ENCODE peak calls at places on chromosomes 4 and X, in six cellular contexts. E is uterus, C is adrenal gland, T is Peyer's patch, H is endothelial cell of umbilical vein, S is upper lobe of left lung. I is an unnamed sample.
A peak's percentile ranks its signal among the peaks of the same experiment; 100 is the strongest.

GRCh38 chrX:107628662-107629532 is 587 bp downstream of the PRPS1 start:
- DNase-seq in E (peak; percentile 28), S (no peak), C (peak; percentile 27), H (peak; percentile 26), T (peak; percentile 51), I (peak; percentile 8)

GRCh38 chr4:92060333-92060732 is 243.4 kb upstream of the GRID2 start:
- DNase-seq in S (no peak), C (no peak), H (no peak), E (no peak), T (no peak), I (no peak)

GRCh38 chrX:125998432-125998831 is 167.7 kb downstream of the DCAF12L2 start:
- DNase-seq in S (no peak), T (no peak), E (no peak), C (no peak), H (peak; percentile 1), I (no peak)

GRCh38 chr4:10490996-10491395 is 33.8 kb upstream of the ZNF518B start:
- DNase-seq in H (no peak), E (no peak), T (no peak), S (no peak), C (no peak), I (no peak)

GRCh38 chrX:46185923-46186810 is 359.1 kb downstream of the ZNF674 start:
- DNase-seq in E (no peak), C (no peak), S (no peak), T (no peak), H (no peak), I (no peak)

GRCh38 chr4:98387345-98388017 is 126.3 kb downstream of the RAP1GDS1 start:
- DNase-seq in S (no peak), T (no peak), E (no peak), H (no peak), C (no peak), I (no peak)

GRCh38 chr4:159248383-159249178 is 145.7 kb downstream of the RAPGEF2 start:
- DNase-seq in S (no peak), C (no peak), T (no peak), E (no peak), H (peak; percentile 53), I (no peak)

GRCh38 chr4:184310171-184310567 is 92.5 kb upstream of the ENPP6 start:
- DNase-seq in C (no peak), E (no peak), T (peak; percentile 55), S (peak; percentile 74), H (peak; percentile 28), I (no peak)

GRCh38 chr4:66769436-66769835 is 775.9 kb downstream of the CENPC start:
- DNase-seq in C (no peak), E (no peak), H (no peak), S (no peak), T (no peak), I (no peak)

GRCh38 chr4:88027611-88028608 is 20.5 kb downstream of the PKD2 start:
- DNase-seq in C (no peak), E (no peak), H (peak; percentile 8), S (no peak), T (no peak), I (no peak)

GRCh38 chr4:88021824-88022223 is 14.4 kb downstream of the PKD2 start:
- DNase-seq in T (no peak), E (peak; percentile 59), C (no peak), H (no peak), S (no peak), I (no peak)

GRCh38 chr4:88018471-88018870 is 11.0 kb downstream of the PKD2 start:
- DNase-seq in H (no peak), C (no peak), T (no peak), S (no peak), E (peak; percentile 70), I (peak; percentile 39)

GRCh38 chr4:88017516-88018302 is 10.3 kb downstream of the PKD2 start:
- DNase-seq in C (peak; percentile 74), E (peak; percentile 78), H (peak; percentile 94), T (no peak), S (no peak), I (no peak)

GRCh38 chr4:88022289-88022688 is 14.9 kb downstream of the PKD2 start:
- DNase-seq in H (no peak), S (no peak), E (no peak), C (no peak), T (no peak), I (no peak)
- TF ChIP-seq CTCF in H (no peak), S (no peak), E (no peak), C (no peak), T (no peak), I (no peak)

GRCh38 chrX:153626863-153627674 is 19.9 kb upstream of the DUSP9 start:
- DNase-seq in H (no peak), S (peak; percentile 38), T (no peak), E (no peak), C (no peak), I (no peak)

GRCh38 chrX:153627675-153628111 is 19.3 kb upstream of the DUSP9 start:
- DNase-seq in C (no peak), E (peak; percentile 6), H (no peak), S (peak; percentile 80), T (no peak), I (no peak)

GRCh38 chrX:153628665-153629064 is 18.3 kb upstream of the DUSP9 start:
- DNase-seq in T (no peak), C (no peak), E (peak; percentile 4), S (peak; percentile 32), H (no peak), I (no peak)

GRCh38 chrX:153626025-153626633 is 20.9 kb upstream of the DUSP9 start:
- DNase-seq in C (no peak), S (peak; percentile 25), T (no peak), E (peak; percentile 3), H (no peak), I (no peak)

DNA sequence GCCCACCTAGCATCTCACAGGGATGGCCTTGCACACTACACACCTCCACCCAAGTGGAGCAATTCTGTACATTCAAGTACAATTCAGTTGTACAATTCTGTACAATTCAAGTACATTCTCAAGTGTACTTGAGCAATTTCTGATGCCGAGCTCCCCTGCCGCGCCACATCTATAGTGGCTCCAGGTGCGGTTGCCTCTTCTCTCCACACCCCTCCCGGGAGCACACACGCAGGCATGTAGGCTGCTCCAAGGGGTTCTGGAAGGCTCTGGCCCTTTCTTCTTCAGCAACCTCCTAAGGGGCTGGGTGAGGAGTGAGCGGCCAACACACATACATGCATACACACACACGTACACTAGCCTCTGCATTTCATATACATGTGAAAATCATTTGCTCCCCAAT is 18.9 kb upstream of the DUSP9 start:
- DNase-seq in C (no peak), H (no peak), S (no peak), E (no peak), T (no peak), I (no peak)
- H3K27me3 ChIP-seq in C (peaks cover 3% of the 10 kb centered on the region), H (no peaks in the 10 kb centered on the region), S (no peaks in the 10 kb centered on the region), E (no peaks in the 10 kb centered on the region), T (no peaks in the 10 kb centered on the region), I (peaks cover 5% of the 10 kb centered on the region)

GRCh38 chrX:47633671-47634590 is 4.2 kb upstream of the CFP start:
- DNase-seq in H (no peak), E (no peak), S (no peak), C (no peak), T (no peak), I (no peak)
- TF ChIP-seq POLR2A in H (no peak), E (no peak), S (no peak), C (no peak), T (no peak), I (no peak)

GRCh38 chr4:124429746-124430250 is 282.7 kb downstream of the ANKRD50 start:
- DNase-seq in T (no peak), H (peak; percentile 69), C (no peak), E (no peak), S (no peak), I (no peak)
- TF ChIP-seq CTCF in T (no peak), H (no peak), C (no peak), E (no peak), S (no peak), I (no peak)